ENCODE peak calls at places on chromosomes 4 and X, in six cellular contexts. One of them, this sample, is unnamed.

GRCh38 chrX:23385242-23385641 is 50.6 kb downstream of the PTCHD1 start:
- DNase-seq in iris pigment epithelial cell: no peak
- DNase-seq in NCI-H510A treated with DMSO at 0.1 percent for 48 hours: no peak
- DNase-seq in naive B cell: no peak
- DNase-seq in NCI-H1417: no peak
- DNase-seq in H7: no peak
- DNase-seq in this sample: no peak

GRCh38 chr4:57405359-57405758 is 295.2 kb upstream of the IGFBP7 start:
- DNase-seq in iris pigment epithelial cell: no peak
- DNase-seq in NCI-H510A treated with DMSO at 0.1 percent for 48 hours: no peak
- DNase-seq in naive B cell: no peak
- DNase-seq in NCI-H1417: no peak
- DNase-seq in H7: no peak
- DNase-seq in this sample: no peak

GRCh38 chr4:128350449-128351045 is 62.9 kb upstream of the PGRMC2 start:
- DNase-seq in iris pigment epithelial cell: no peak
- DNase-seq in NCI-H510A treated with DMSO at 0.1 percent for 48 hours: peak; percentile 8
- DNase-seq in naive B cell: no peak
- DNase-seq in NCI-H1417: no peak
- DNase-seq in H7: no peak
- DNase-seq in this sample: no peak

GRCh38 chr4:170465434-170465833 is 375.7 kb upstream of the AADAT start:
- DNase-seq in iris pigment epithelial cell: no peak
- DNase-seq in NCI-H510A treated with DMSO at 0.1 percent for 48 hours: no peak
- DNase-seq in naive B cell: no peak
- DNase-seq in NCI-H1417: no peak
- DNase-seq in H7: no peak
- DNase-seq in this sample: no peak

GRCh38 chrX:312621-313331 is 5.8 kb downstream of the GTPBP6 start:
- DNase-seq in iris pigment epithelial cell: no peak
- DNase-seq in NCI-H510A treated with DMSO at 0.1 percent for 48 hours: no peak
- DNase-seq in naive B cell: no peak
- DNase-seq in NCI-H1417: no peak
- DNase-seq in H7: no peak
- DNase-seq in this sample: no peak

GRCh38 chr4:2243682-2244380 is 1.9 kb upstream of the HAUS3 start:
- DNase-seq in iris pigment epithelial cell: no peak
- DNase-seq in NCI-H510A treated with DMSO at 0.1 percent for 48 hours: no peak
- DNase-seq in naive B cell: no peak
- DNase-seq in NCI-H1417: peak; percentile 21
- DNase-seq in H7: peak; percentile 47
- DNase-seq in this sample: peak; percentile 47

GRCh38 chr4:169311643-169312365 is 41.0 kb upstream of the SH3RF1 start:
- DNase-seq in iris pigment epithelial cell: peak; percentile 66
- DNase-seq in NCI-H510A treated with DMSO at 0.1 percent for 48 hours: no peak
- DNase-seq in naive B cell: peak; percentile 22
- DNase-seq in NCI-H1417: peak; percentile 21
- DNase-seq in H7: peak; percentile 65
- DNase-seq in this sample: peak; percentile 36

GRCh38 chrX:67104982-67105757 is 438.7 kb upstream of the AR start:
- DNase-seq in iris pigment epithelial cell: no peak
- DNase-seq in NCI-H510A treated with DMSO at 0.1 percent for 48 hours: no peak
- DNase-seq in naive B cell: no peak
- DNase-seq in NCI-H1417: no peak
- DNase-seq in H7: no peak
- DNase-seq in this sample: no peak

GRCh38 chr4:21655100-21655499 is 293.5 kb downstream of the KCNIP4 start:
- DNase-seq in iris pigment epithelial cell: no peak
- DNase-seq in NCI-H510A treated with DMSO at 0.1 percent for 48 hours: no peak
- DNase-seq in naive B cell: no peak
- DNase-seq in NCI-H1417: no peak
- DNase-seq in H7: no peak
- DNase-seq in this sample: no peak

This sample was measured in HL-60.